ENCODE peak calls at places on chromosome 19, in four cellular contexts. T is HAP-1, G is glomerular endothelial cell, X is T-helper 2 cell. E is an unnamed sample.

GRCh38 chr19:1450735-1451669 is 1.1 kb downstream of the APC2 start:
- DNase-seq in G (no peak), T (no peak), X (no peak), E (no peak)

GRCh38 chr19:4988770-4989251 is 19.9 kb downstream of the KDM4B start:
- DNase-seq in X (no peak), G (no peak), T (no peak), E (no peak)

GRCh38 chr19:17671906-17672305 is 16.2 kb downstream of the UNC13A start:
- DNase-seq in G (no peak), X (no peak), T (peak), E (no peak)

GRCh38 chr19:46630806-46631205 is 5.2 kb downstream of the GNG8 start:
- DNase-seq in T (no peak), X (no peak), G (no peak), E (no peak)

GRCh38 chr19:46717034-46717715 is at the start of gene PRKD2:
- DNase-seq in G (no peak), X (peak), T (peak), E (peak)

GRCh38 chr19:49555600-49556411 is 24.6 kb downstream of the NOSIP start:
- DNase-seq in G (no peak), X (peak), T (peak), E (peak)

GRCh38 chr19:336067-336614 is 8.5 kb downstream of the MIER2 start:
- DNase-seq in G (no peak), T (no peak), X (no peak), E (no peak)

GRCh38 chr19:46351241-46352041 is 4.6 kb downstream of the PPP5C start:
- DNase-seq in T (no peak), G (no peak), X (no peak), E (peak)

GRCh38 chr19:34259367-34259865 is 5.1 kb downstream of the GARRE1 start:
- DNase-seq in T (no peak), X (no peak), G (no peak), E (no peak)

GRCh38 chr19:19110410-19111137 is 27.7 kb downstream of the TMEM161A start:
- DNase-seq in X (no peak), T (no peak), G (no peak), E (no peak)

GRCh38 chr19:28710278-28710677 is 502.7 kb downstream of the UQCRFS1 start:
- DNase-seq in T (no peak), X (no peak), G (peak), E (no peak)

GRCh38 chr19:49440439-49441209 is 703 bp downstream of the SLC17A7 start:
- DNase-seq in X (no peak), G (no peak), T (peak), E (no peak)

GRCh38 chr19:48754950-48755645 is at the start of gene FGF21:
- DNase-seq in T (no peak), X (no peak), G (no peak), E (no peak)

GRCh38 chr19:13974073-13974472 is 21.8 kb downstream of the DCAF15 start:
- DNase-seq in T (peak), X (peak), G (no peak), E (no peak)

GRCh38 chr19:43465468-43466120 is at the start of gene LYPD3:
- DNase-seq in X (no peak), G (no peak), T (no peak), E (no peak)

GRCh38 chr19:14089662-14090508 is 666 bp downstream of the SAMD1 start:
- DNase-seq in T (peak), G (no peak), X (peak), E (no peak)

E was measured in T-helper 1 cell.